ENCODE peak calls at places on chromosomes 3 and 15, in nine cellular contexts. X, L, Z, V, T, D, N, Q and P are unnamed samples.

GRCh38 chr15:75213768-75214221 is 12.1 kb downstream of the C15orf39 start:
- ATAC-seq in X (no peak), L (no peak), Z (no peak), V (peak), T (peak), D (no peak), N (peak), Q (no peak), P (no peak)

GRCh38 chr3:8853081-8853480 is 83.7 kb upstream of the OXTR start:
- ATAC-seq in X (no peak), L (no peak), Z (no peak), V (no peak), T (no peak), D (no peak), N (no peak), Q (no peak), P (no peak)

GRCh38 chr15:50718700-50719125 is 32.1 kb upstream of the TRPM7 start:
- ATAC-seq in X (no peak), L (no peak), Z (no peak), V (no peak), T (no peak), D (no peak), N (no peak), Q (no peak), P (no peak)

GRCh38 chr3:53583161-53583690 is 88.8 kb downstream of the CACNA1D start:
- ATAC-seq in X (no peak), L (no peak), Z (no peak), V (no peak), T (no peak), D (no peak), N (no peak), Q (no peak), P (no peak)

GRCh38 chr3:145696011-145696410 is 465.0 kb downstream of the PLOD2 start:
- ATAC-seq in X (no peak), L (no peak), Z (no peak), V (no peak), T (no peak), D (no peak), N (no peak), Q (no peak), P (no peak)

GRCh38 chr3:74055064-74055463 is 430.3 kb upstream of the PDZRN3 start:
- ATAC-seq in X (no peak), L (no peak), Z (no peak), V (no peak), T (no peak), D (no peak), N (no peak), Q (no peak), P (no peak)

GRCh38 chr15:42409011-42409410 is 49.7 kb downstream of the CAPN3 start:
- ATAC-seq in X (no peak), L (no peak), Z (no peak), V (no peak), T (no peak), D (no peak), N (no peak), Q (no peak), P (no peak)

GRCh38 chr15:89814112-89814742 is 425 bp downstream of the ANPEP start:
- ATAC-seq in X (peak), L (no peak), Z (no peak), V (peak), T (peak), D (no peak), N (no peak), Q (no peak), P (peak)

GRCh38 chr15:45653702-45654424 is 19.0 kb downstream of the SQOR start:
- ATAC-seq in X (no peak), L (peak), Z (no peak), V (no peak), T (no peak), D (no peak), N (no peak), Q (no peak), P (no peak)

GRCh38 chr15:61828008-61828407 is 232.2 kb downstream of the VPS13C start:
- ATAC-seq in X (no peak), L (no peak), Z (no peak), V (no peak), T (no peak), D (no peak), N (peak), Q (no peak), P (no peak)

GRCh38 chr15:63037996-63038720 is 4.4 kb upstream of the TPM1 start:
- ATAC-seq in X (no peak), L (no peak), Z (no peak), V (no peak), T (no peak), D (no peak), N (no peak), Q (no peak), P (no peak)

GRCh38 chr3:54033761-54034160 is 88.6 kb upstream of the CACNA2D3 start:
- ATAC-seq in X (no peak), L (no peak), Z (no peak), V (no peak), T (no peak), D (no peak), N (no peak), Q (no peak), P (no peak)

GRCh38 chr3:171838218-171838720 is 4.9 kb upstream of the TMEM212 start:
- ATAC-seq in X (no peak), L (peak), Z (no peak), V (no peak), T (peak), D (no peak), N (peak), Q (no peak), P (peak)

GRCh38 chr15:50778089-50778488 is 12.6 kb upstream of the SPPL2A start:
- ATAC-seq in X (no peak), L (no peak), Z (no peak), V (no peak), T (no peak), D (no peak), N (no peak), Q (no peak), P (no peak)

GRCh38 chr3:185308126-185308754 is 54.4 kb upstream of the EHHADH start:
- ATAC-seq in X (peak), L (no peak), Z (no peak), V (peak), T (peak), D (no peak), N (peak), Q (no peak), P (no peak)

GRCh38 chr15:31339558-31339895 is 12.9 kb downstream of the KLF13 start:
- ATAC-seq in X (no peak), L (no peak), Z (no peak), V (no peak), T (no peak), D (no peak), N (no peak), Q (no peak), P (no peak)

GRCh38 chr3:38543602-38544001 is 47.5 kb downstream of the EXOG start:
- ATAC-seq in X (no peak), L (no peak), Z (no peak), V (no peak), T (peak), D (no peak), N (no peak), Q (no peak), P (no peak)